ENCODE peak calls at places on chromosome 7, in four cellular contexts. X is upper lobe of right lung, G is astrocyte of the spinal cord, E is neural crest cell. U is an unnamed sample.

GRCh38 chr7:45661302-45661995 is 87.3 kb downstream of the ADCY1 start:
- DNase-seq in G (no peak), E (no peak), X (no peak), U (no peak)

GRCh38 chr7:96304573-96304972 is 17.3 kb downstream of the SLC25A13 start:
- DNase-seq in E (no peak), G (no peak), X (no peak), U (no peak)

GRCh38 chr7:39451901-39452300 is 114.3 kb upstream of the YAE1 start:
- DNase-seq in E (no peak), G (no peak), X (no peak), U (no peak)

GRCh38 chr7:150621376-150621775 is 10.8 kb downstream of the GIMAP6 start:
- DNase-seq in E (no peak), G (no peak), X (no peak), U (no peak)

GRCh38 chr7:136914016-136914415 is 45.6 kb downstream of the CHRM2 start:
- DNase-seq in G (no peak), X (no peak), E (no peak), U (no peak)

GRCh38 chr7:73623798-73624668 is at the start of gene MLXIPL:
- DNase-seq in G (peak; percentile 22), X (peak; percentile 94), E (peak; percentile 72), U (peak; percentile 98)

GRCh38 chr7:107180378-107180777 is 11.6 kb downstream of the HBP1 start:
- DNase-seq in E (no peak), G (peak; percentile 71), X (no peak), U (no peak)

GRCh38 chr7:194257-194995 is 2.1 kb downstream of the FAM20C start:
- DNase-seq in E (no peak), G (peak; percentile 49), X (no peak), U (no peak)

GRCh38 chr7:150945853-150946825 is 32.0 kb downstream of the KCNH2 start:
- DNase-seq in X (peak; percentile 70), G (no peak), E (no peak), U (no peak)

GRCh38 chr7:100370746-100371145 is 2.5 kb upstream of the PILRA start:
- DNase-seq in G (no peak), E (no peak), X (peak; percentile 21), U (no peak)

GRCh38 chr7:25928549-25929330 is 223.3 kb upstream of the NFE2L3 start:
- DNase-seq in E (no peak), G (no peak), X (no peak), U (no peak)

GRCh38 chr7:123916240-123916724 is 8.8 kb upstream of the SPAM1 start:
- DNase-seq in E (no peak), G (peak; percentile 12), X (no peak), U (no peak)

GRCh38 chr7:23072043-23072442 is 33.5 kb upstream of the KLHL7 start:
- DNase-seq in X (no peak), G (peak; percentile 12), E (no peak), U (no peak)

GRCh38 chr7:157612664-157613561 is 276.1 kb downstream of the DNAJB6 start:
- DNase-seq in G (peak; percentile 4), E (no peak), X (peak; percentile 76), U (no peak)

GRCh38 chr7:131087756-131088658 is 239.7 kb upstream of the MKLN1 start:
- DNase-seq in X (no peak), G (no peak), E (no peak), U (no peak)

GRCh38 chr7:120833551-120833950 is 24.4 kb downstream of the TSPAN12 start:
- DNase-seq in G (no peak), X (no peak), E (no peak), U (no peak)

DNA sequence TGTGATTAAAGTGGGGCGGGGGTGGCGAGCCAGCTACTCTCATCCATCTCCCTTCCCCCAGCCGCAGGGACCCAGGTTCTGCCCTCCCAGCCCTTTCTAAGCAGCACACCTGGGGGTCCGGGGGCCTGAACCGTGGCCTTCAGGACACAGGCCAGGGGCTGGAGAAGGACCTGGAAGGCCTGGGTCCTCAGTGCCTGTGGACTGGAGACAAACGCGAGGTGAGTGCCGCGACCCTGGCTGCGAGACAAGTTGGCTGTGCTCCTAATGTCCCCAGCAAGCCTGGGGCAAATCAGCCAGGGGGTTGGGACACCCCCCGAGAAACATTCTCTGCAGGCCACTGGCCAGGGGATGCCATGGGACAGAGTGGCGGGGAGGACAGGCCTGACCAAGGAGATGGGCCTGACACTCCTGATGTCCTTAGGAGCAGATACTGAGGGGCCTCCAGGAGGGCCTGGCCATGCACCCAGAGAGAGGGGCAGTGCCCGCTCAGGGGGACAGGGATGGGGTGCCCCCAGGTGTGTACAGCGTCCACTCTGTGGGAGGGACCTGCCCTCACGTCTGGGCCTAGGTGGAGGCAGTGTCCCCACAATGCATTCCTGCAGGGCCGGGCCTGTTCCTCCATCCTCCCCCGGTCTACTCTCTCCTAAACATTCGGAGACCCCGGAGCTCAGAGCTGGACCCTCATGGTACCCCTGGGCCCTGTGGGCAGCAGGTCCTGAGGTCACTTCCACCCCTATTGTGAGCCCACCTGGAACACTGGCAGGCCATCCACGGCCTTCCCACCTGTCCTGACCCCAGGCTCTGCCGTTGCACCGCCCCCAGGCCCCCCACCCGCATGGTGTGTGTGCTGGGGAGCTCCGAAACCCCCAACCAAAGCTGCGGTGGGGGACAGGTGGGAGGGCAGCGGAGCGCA is 13.1 kb downstream of the BRAT1 start:
- DNase-seq in G (no peak), E (no peak), X (peak; percentile 63), U (peak; percentile 6)
- TF ChIP-seq CTCF in G (no peak), E (no peak), X (no peak), U (no peak)

GRCh38 chr7:17369686-17370426 is 71.4 kb downstream of the AHR start:
- DNase-seq in E (no peak), G (peak; percentile 84), X (no peak), U (no peak)

GRCh38 chr7:17374654-17375053 is 76.2 kb downstream of the AHR start:
- DNase-seq in X (no peak), E (no peak), G (peak; percentile 41), U (no peak)

GRCh38 chr7:17370901-17371550 is 72.6 kb downstream of the AHR start:
- DNase-seq in E (no peak), G (peak; percentile 65), X (no peak), U (no peak)

GRCh38 chr7:17374157-17374556 is 75.7 kb downstream of the AHR start:
- DNase-seq in G (no peak), X (no peak), E (no peak), U (no peak)

GRCh38 chr7:17371656-17372524 is 73.4 kb downstream of the AHR start:
- DNase-seq in G (peak; percentile 97), X (no peak), E (no peak), U (no peak)
- TF ChIP-seq CTCF in G (no peak), X (no peak), E (no peak), U (no peak)

GRCh38 chr7:129825554-129826267 is 127.0 kb downstream of the UBE2H start:
- DNase-seq in E (peak; percentile 95), X (peak; percentile 95), G (peak; percentile 70), U (peak; percentile 31)

GRCh38 chr7:129824291-129825004 is 128.3 kb downstream of the UBE2H start:
- DNase-seq in G (no peak), X (no peak), E (no peak), U (no peak)

GRCh38 chr7:129827467-129827990 is 125.2 kb downstream of the UBE2H start:
- DNase-seq in X (no peak), G (no peak), E (no peak), U (no peak)

GRCh38 chr7:129828078-129828762 is 124.5 kb downstream of the UBE2H start:
- DNase-seq in G (no peak), E (no peak), X (no peak), U (no peak)

GRCh38 chr7:129825005-129825553 is 127.7 kb downstream of the UBE2H start:
- DNase-seq in E (peak; percentile 31), G (peak; percentile 63), X (peak; percentile 85), U (peak; percentile 42)
- TF ChIP-seq CTCF in E (no peak), G (peak; percentile 48), X (peak; percentile 25), U (peak; percentile 32)

GRCh38 chr7:29116361-29116760 is 30.0 kb downstream of the CPVL start:
- DNase-seq in G (no peak), E (no peak), X (no peak), U (no peak)

GRCh38 chr7:29115130-29115529 is 31.2 kb downstream of the CPVL start:
- DNase-seq in G (no peak), X (no peak), E (no peak), U (no peak)

GRCh38 chr7:29115753-29116152 is 30.6 kb downstream of the CPVL start:
- DNase-seq in G (no peak), E (no peak), X (no peak), U (no peak)

GRCh38 chr7:29112721-29113120 is 33.6 kb downstream of the CPVL start:
- DNase-seq in X (no peak), G (no peak), E (no peak), U (no peak)

GRCh38 chr7:29113384-29114102 is 32.8 kb downstream of the CPVL start:
- DNase-seq in G (peak; percentile 1), E (no peak), X (no peak), U (no peak)
- TF ChIP-seq CTCF in G (peak; percentile 27), E (peak; percentile 53), X (no peak), U (peak; percentile 66)